ENCODE peak calls at places on chromosomes 12 and 14, in four cellular contexts. B is right lobe of liver, J is fibroblast of lung, H is Peyer's patch. V is an unnamed sample. For H3K4me1, the result is how much of the 10 kb centered on the place peaks cover.

GRCh38 chr14:66610154-66610563 is 102.2 kb downstream of the GPHN start:
- DNase-seq in B (no peak), J (peak), H (no peak), V (no peak)

GRCh38 chr14:26730929-26731618 is 133.2 kb upstream of the NOVA1 start:
- DNase-seq in B (no peak), J (peak), H (no peak), V (no peak)

GRCh38 chr12:91053951-91054715 is 3.7 kb downstream of the KERA start:
- DNase-seq in B (no peak), J (peak), H (peak), V (no peak)

GRCh38 chr14:55071870-55072640 is 20.6 kb downstream of the MAPK1IP1L start:
- DNase-seq in B (no peak), J (peak), H (no peak), V (no peak)

GRCh38 chr14:40452674-40453073 is 1020.4 kb upstream of the FBXO33 start:
- DNase-seq in B (no peak), J (no peak), H (no peak), V (no peak)

GRCh38 chr12:107091989-107092641 is 1.2 kb downstream of the CRY1 start:
- DNase-seq in B (no peak), J (peak), H (no peak), V (no peak)

GRCh38 chr14:104118006-104118844 is 20.2 kb upstream of the KIF26A start:
- DNase-seq in B (peak), J (no peak), H (peak), V (peak)

GRCh38 chr12:94560416-94561221 is 89.7 kb downstream of the TMCC3 start:
- DNase-seq in B (no peak), J (peak), H (peak), V (no peak)

GRCh38 chr14:30005114-30005698 is 77.6 kb upstream of the PRKD1 start:
- DNase-seq in B (no peak), J (peak), H (no peak), V (no peak)

GRCh38 chr14:22838631-22839041 is 2.3 kb downstream of the MMP14 start:
- DNase-seq in B (no peak), J (peak), H (no peak), V (no peak)

GRCh38 chr12:62802981-62803380 is 132.0 kb downstream of the PPM1H start:
- DNase-seq in B (no peak), J (peak), H (no peak), V (no peak)

GRCh38 chr12:46660719-46661118 is 165.1 kb downstream of the SLC38A4 start:
- DNase-seq in B (no peak), J (peak), H (no peak), V (no peak)

GRCh38 chr14:23660290-23661226 is 24.4 kb downstream of the DHRS2 start:
- DNase-seq in B (no peak), J (no peak), H (no peak), V (no peak)

GRCh38 chr14:102527255-102528232 is 18.0 kb upstream of the ANKRD9 start:
- DNase-seq in B (no peak), J (no peak), H (peak), V (peak)

GRCh38 chr14:39315859-39316444 is 82.2 kb downstream of the MIA2 start:
- DNase-seq in B (no peak), J (no peak), H (no peak), V (no peak)

GRCh38 chr14:101511620-101512395 is 49.5 kb upstream of the DIO3 start:
- DNase-seq in B (no peak), J (no peak), H (no peak), V (no peak)

GRCh38 chr12:76464636-76465166 is 94.9 kb downstream of the OSBPL8 start:
- DNase-seq in B (no peak), J (peak), H (no peak), V (no peak)

GRCh38 chr14:30450620-30451019 is 108.3 kb upstream of the G2E3 start:
- DNase-seq in B (no peak), J (peak), H (no peak), V (no peak)

GRCh38 chr12:95158919-95159318 is 58.3 kb downstream of the FGD6 start:
- DNase-seq in B (no peak), J (no peak), H (no peak), V (no peak)

GRCh38 chr14:73422515-73422914 is 35.8 kb downstream of the NUMB start:
- DNase-seq in B (no peak), J (no peak), H (no peak), V (no peak)

GRCh38 chr12:89162704-89163261 is 189.5 kb downstream of the DUSP6 start:
- DNase-seq in B (peak), J (peak), H (peak), V (peak)

GRCh38 chr12:89160716-89161123 is 191.6 kb downstream of the DUSP6 start:
- DNase-seq in B (no peak), J (peak), H (peak), V (peak)

GRCh38 chr12:89157413-89157812 is 194.9 kb downstream of the DUSP6 start:
- DNase-seq in B (peak), J (no peak), H (peak), V (no peak)

GRCh38 chr12:89163918-89164317 is 188.4 kb downstream of the DUSP6 start:
- DNase-seq in B (no peak), J (no peak), H (no peak), V (no peak)

DNA sequence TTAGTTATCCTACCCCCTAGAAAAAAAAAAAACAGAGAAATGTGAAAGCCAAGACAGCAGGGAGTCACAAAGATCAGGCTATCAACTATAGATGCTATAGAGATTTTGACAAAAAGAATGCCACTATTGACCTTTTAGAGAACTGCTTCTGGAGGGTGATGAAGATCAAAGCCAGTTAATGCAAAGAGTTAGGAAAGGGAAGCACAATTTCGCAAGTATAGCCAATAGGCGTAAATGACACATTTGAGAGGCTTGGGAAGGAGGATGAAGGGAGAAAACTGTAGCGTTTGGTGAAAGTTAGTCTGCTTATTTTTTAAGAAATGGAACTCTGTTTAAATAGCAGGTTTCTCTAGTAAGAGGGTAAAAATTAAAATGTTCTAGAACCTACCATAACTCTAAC is 190.7 kb downstream of the DUSP6 start:
- DNase-seq in B (no peak), J (no peak), H (no peak), V (no peak)
- H3K4me1 ChIP-seq in B (half or more), J (under half), H (under half), V (under half)

DNA sequence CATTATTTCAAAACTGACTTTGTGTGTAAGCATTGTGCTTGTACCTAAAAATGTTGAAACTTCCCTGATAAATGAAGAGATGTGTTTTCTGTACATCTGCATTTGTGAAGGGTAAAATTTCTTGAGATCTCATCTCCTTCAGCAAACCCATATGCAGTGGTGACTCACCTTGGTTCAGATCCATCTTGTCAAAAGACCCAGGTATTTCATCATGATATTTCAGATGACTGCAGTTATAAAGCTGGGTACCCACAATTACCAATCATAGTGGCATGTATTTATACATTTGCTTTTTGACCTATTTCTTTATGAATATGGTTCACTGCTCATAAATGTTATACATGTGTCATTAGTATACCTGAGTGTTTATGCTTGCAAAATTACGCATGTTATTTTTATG is 1213.6 kb downstream of the GALC start:
- DNase-seq in B (no peak), J (peak), H (no peak), V (no peak)
- H3K4me1 ChIP-seq in B (under half), J (under half), H (under half), V (under half)

GRCh38 chr12:89344862-89345202 is 7.5 kb downstream of the DUSP6 start:
- DNase-seq in B (peak), J (no peak), H (no peak), V (no peak)

GRCh38 chr12:89346741-89347324 is 5.5 kb downstream of the DUSP6 start:
- DNase-seq in B (peak), J (peak), H (peak), V (no peak)

GRCh38 chr12:89344043-89344861 is 8.0 kb downstream of the DUSP6 start:
- DNase-seq in B (peak), J (no peak), H (no peak), V (no peak)

GRCh38 chr12:89345830-89346740 is 6.2 kb downstream of the DUSP6 start:
- DNase-seq in B (peak), J (peak), H (peak), V (peak)

DNA sequence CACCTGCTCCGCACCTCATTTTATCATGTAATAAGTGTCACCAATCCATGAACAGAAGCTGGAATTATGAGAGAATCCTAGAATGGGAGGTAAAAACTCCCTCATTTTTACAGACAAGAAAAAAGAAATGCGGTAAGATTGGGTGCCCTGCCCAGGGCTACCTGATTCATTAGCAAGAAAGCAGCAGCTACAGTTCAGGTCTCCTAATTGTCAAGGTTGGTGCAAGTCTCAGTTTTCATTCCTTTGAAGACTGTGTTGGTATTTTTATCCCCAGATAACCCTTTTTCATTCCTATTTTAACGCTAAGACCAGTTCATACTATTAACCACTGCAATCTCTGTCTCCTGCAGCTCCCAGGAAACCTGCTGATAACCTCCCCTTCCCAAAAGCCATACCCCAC is 6.9 kb downstream of the DUSP6 start:
- DNase-seq in B (no peak), J (no peak), H (no peak), V (no peak)
- H3K4me1 ChIP-seq in B (half or more), J (under half), H (under half), V (under half)

GRCh38 chr14:61556455-61556854 is 138.9 kb upstream of the HIF1A start:
- DNase-seq in B (peak), J (no peak), H (no peak), V (no peak)
- H3K4me1 ChIP-seq in B (under half), J (under half), H (under half), V (under half)

GRCh38 chr12:132492522-132492921 is 2.6 kb downstream of the FBRSL1 start:
- DNase-seq in B (no peak), J (no peak), H (no peak), V (no peak)
- H3K4me1 ChIP-seq in B (half or more), J (under half), H (half or more), V (half or more)